ENCODE peak calls at places on chromosomes 13 and 19, in nine cellular contexts. One of them, this sample, is unnamed.

GRCh38 chr13:35704331-35704730 is 227.8 kb upstream of the MAB21L1 start:
- DNase-seq in mesenteric fat pad: no peak
- DNase-seq in ELR: peak; percentile 18
- DNase-seq in WTC11: no peak
- DNase-seq in smooth muscle cell of the brain vasculature: no peak
- DNase-seq in CMK: no peak
- DNase-seq in stimulated activated CD4-positive, alpha-beta T cell treated with anti-CD3 and anti-CD28 coated beads, TNF-alpha, amount 100 ng/mL, for 1 hour: no peak
- DNase-seq in NCI-H345: no peak
- DNase-seq in effector memory CD4-positive, alpha-beta T cell: no peak
- DNase-seq in this sample: no peak

GRCh38 chr13:19836472-19836871 is 27.0 kb downstream of the ZMYM5 start:
- DNase-seq in mesenteric fat pad: no peak
- DNase-seq in ELR: peak; percentile 27
- DNase-seq in WTC11: no peak
- DNase-seq in smooth muscle cell of the brain vasculature: no peak
- DNase-seq in CMK: no peak
- DNase-seq in stimulated activated CD4-positive, alpha-beta T cell treated with anti-CD3 and anti-CD28 coated beads, TNF-alpha, amount 100 ng/mL, for 1 hour: no peak
- DNase-seq in NCI-H345: no peak
- DNase-seq in effector memory CD4-positive, alpha-beta T cell: no peak
- DNase-seq in this sample: no peak

GRCh38 chr13:113211774-113212173 is 2.4 kb downstream of the CUL4A start:
- DNase-seq in mesenteric fat pad: no peak
- DNase-seq in ELR: peak; percentile 36
- DNase-seq in WTC11: peak; percentile 56
- DNase-seq in smooth muscle cell of the brain vasculature: no peak
- DNase-seq in CMK: peak; percentile 20
- DNase-seq in stimulated activated CD4-positive, alpha-beta T cell treated with anti-CD3 and anti-CD28 coated beads, TNF-alpha, amount 100 ng/mL, for 1 hour: no peak
- DNase-seq in NCI-H345: no peak
- DNase-seq in effector memory CD4-positive, alpha-beta T cell: no peak
- DNase-seq in this sample: peak; percentile 78

GRCh38 chr13:50613356-50613831 is 230.1 kb downstream of the DLEU7 start:
- DNase-seq in mesenteric fat pad: no peak
- DNase-seq in ELR: no peak
- DNase-seq in WTC11: no peak
- DNase-seq in smooth muscle cell of the brain vasculature: no peak
- DNase-seq in CMK: peak; percentile 93
- DNase-seq in stimulated activated CD4-positive, alpha-beta T cell treated with anti-CD3 and anti-CD28 coated beads, TNF-alpha, amount 100 ng/mL, for 1 hour: no peak
- DNase-seq in NCI-H345: no peak
- DNase-seq in effector memory CD4-positive, alpha-beta T cell: no peak
- DNase-seq in this sample: no peak

GRCh38 chr19:12230751-12231733 is 63.6 kb downstream of the ZNF44 start:
- DNase-seq in mesenteric fat pad: no peak
- DNase-seq in ELR: no peak
- DNase-seq in WTC11: no peak
- DNase-seq in smooth muscle cell of the brain vasculature: no peak
- DNase-seq in CMK: no peak
- DNase-seq in stimulated activated CD4-positive, alpha-beta T cell treated with anti-CD3 and anti-CD28 coated beads, TNF-alpha, amount 100 ng/mL, for 1 hour: no peak
- DNase-seq in NCI-H345: no peak
- DNase-seq in effector memory CD4-positive, alpha-beta T cell: no peak
- DNase-seq in this sample: no peak

GRCh38 chr13:101979825-101980224 is 422.0 kb downstream of the FGF14 start:
- DNase-seq in mesenteric fat pad: no peak
- DNase-seq in ELR: no peak
- DNase-seq in WTC11: no peak
- DNase-seq in smooth muscle cell of the brain vasculature: no peak
- DNase-seq in CMK: no peak
- DNase-seq in stimulated activated CD4-positive, alpha-beta T cell treated with anti-CD3 and anti-CD28 coated beads, TNF-alpha, amount 100 ng/mL, for 1 hour: no peak
- DNase-seq in NCI-H345: peak; percentile 69
- DNase-seq in effector memory CD4-positive, alpha-beta T cell: no peak
- DNase-seq in this sample: no peak

GRCh38 chr19:2461751-2462634 is 5.2 kb upstream of the LMNB2 start:
- DNase-seq in mesenteric fat pad: no peak
- DNase-seq in ELR: peak; percentile 84
- DNase-seq in WTC11: peak; percentile 78
- DNase-seq in smooth muscle cell of the brain vasculature: no peak
- DNase-seq in CMK: no peak
- DNase-seq in stimulated activated CD4-positive, alpha-beta T cell treated with anti-CD3 and anti-CD28 coated beads, TNF-alpha, amount 100 ng/mL, for 1 hour: no peak
- DNase-seq in NCI-H345: peak; percentile 79
- DNase-seq in effector memory CD4-positive, alpha-beta T cell: peak; percentile 21
- DNase-seq in this sample: peak; percentile 80

GRCh38 chr13:74325106-74325505 is 190.9 kb upstream of the KLF12 start:
- DNase-seq in mesenteric fat pad: no peak
- DNase-seq in ELR: peak; percentile 50
- DNase-seq in WTC11: no peak
- DNase-seq in smooth muscle cell of the brain vasculature: peak; percentile 53
- DNase-seq in CMK: no peak
- DNase-seq in stimulated activated CD4-positive, alpha-beta T cell treated with anti-CD3 and anti-CD28 coated beads, TNF-alpha, amount 100 ng/mL, for 1 hour: no peak
- DNase-seq in NCI-H345: peak; percentile 87
- DNase-seq in effector memory CD4-positive, alpha-beta T cell: no peak
- DNase-seq in this sample: no peak

GRCh38 chr19:39590265-39590664 is 12.1 kb upstream of the LGALS13 start:
- DNase-seq in mesenteric fat pad: no peak
- DNase-seq in ELR: peak; percentile 8
- DNase-seq in WTC11: peak; percentile 39
- DNase-seq in smooth muscle cell of the brain vasculature: no peak
- DNase-seq in CMK: no peak
- DNase-seq in stimulated activated CD4-positive, alpha-beta T cell treated with anti-CD3 and anti-CD28 coated beads, TNF-alpha, amount 100 ng/mL, for 1 hour: no peak
- DNase-seq in NCI-H345: no peak
- DNase-seq in effector memory CD4-positive, alpha-beta T cell: no peak
- DNase-seq in this sample: peak; percentile 61

This sample was measured in GM23338.